ENCODE peak calls at places on chromosomes 5 and 9, in six cellular contexts. V is activated effector memory CD4-positive, alpha-beta T cell treated with anti-CD3 and anti-CD28 coated beads, Interleukin-2, amount 50 U/mL, for 16 hours; W is mesenchymal stem cell; C is NT2/D1; K is NCI-H1092; F is neural crest cell. I is an unnamed sample.

GRCh38 chr5:155839251-155840037 is 487.5 kb upstream of the SGCD start:
- DNase-seq in V (no peak), W (no peak), C (peak), K (no peak), F (no peak), I (no peak)

GRCh38 chr5:32282633-32283032 is 30.1 kb downstream of the MTMR12 start:
- DNase-seq in V (no peak), W (no peak), C (no peak), K (no peak), F (no peak), I (no peak)

GRCh38 chr5:37723147-37723961 is 116.5 kb downstream of the GDNF start:
- DNase-seq in V (no peak), W (no peak), C (peak), K (no peak), F (peak), I (no peak)

GRCh38 chr5:115366223-115366622 is 69.8 kb upstream of the CCDC112 start:
- DNase-seq in V (no peak), W (peak), C (peak), K (no peak), F (no peak), I (no peak)

GRCh38 chr9:70061776-70062175 is 18.1 kb downstream of the MAMDC2 start:
- DNase-seq in V (no peak), W (no peak), C (no peak), K (no peak), F (no peak), I (no peak)

GRCh38 chr9:69180670-69181069 is 6.6 kb downstream of the TJP2 start:
- DNase-seq in V (peak), W (peak), C (no peak), K (no peak), F (no peak), I (no peak)

GRCh38 chr5:140114341-140115185 is 654 bp downstream of the PURA start:
- DNase-seq in V (peak), W (peak), C (no peak), K (peak), F (peak), I (peak)

GRCh38 chr9:2134391-2134790 is 119.2 kb downstream of the SMARCA2 start:
- DNase-seq in V (no peak), W (no peak), C (no peak), K (no peak), F (no peak), I (no peak)

GRCh38 chr5:172085738-172086137 is 79.3 kb upstream of the FBXW11 start:
- DNase-seq in V (peak), W (no peak), C (no peak), K (no peak), F (no peak), I (no peak)

GRCh38 chr5:180860273-180860886 is 696 bp downstream of the ZFP62 start:
- DNase-seq in V (no peak), W (peak), C (peak), K (no peak), F (no peak), I (peak)

GRCh38 chr5:37886207-37886905 is 46.5 kb upstream of the GDNF start:
- DNase-seq in V (no peak), W (no peak), C (no peak), K (no peak), F (no peak), I (no peak)

GRCh38 chr9:127178646-127179632 is 56.5 kb upstream of the ANGPTL2 start:
- DNase-seq in V (peak), W (no peak), C (no peak), K (no peak), F (no peak), I (peak)

GRCh38 chr9:6106576-6107339 is 91.3 kb upstream of the RANBP6 start:
- DNase-seq in V (no peak), W (peak), C (peak), K (peak), F (no peak), I (no peak)

GRCh38 chr5:173035904-173036707 is 20.0 kb upstream of the CREBRF start:
- DNase-seq in V (peak), W (no peak), C (no peak), K (no peak), F (no peak), I (no peak)

GRCh38 chr5:149002761-149003689 is 59.8 kb downstream of the SH3TC2 start:
- DNase-seq in V (no peak), W (peak), C (no peak), K (no peak), F (no peak), I (no peak)

GRCh38 chr9:89497181-89497963 is 541 bp downstream of the SEMA4D start:
- DNase-seq in V (peak), W (no peak), C (no peak), K (no peak), F (peak), I (peak)

GRCh38 chr9:110891760-110892159 is 146.5 kb downstream of the LPAR1 start:
- DNase-seq in V (no peak), W (no peak), C (no peak), K (no peak), F (no peak), I (no peak)

GRCh38 chr9:120080781-120081180 is 499.2 kb downstream of the CDK5RAP2 start:
- DNase-seq in V (no peak), W (no peak), C (no peak), K (peak), F (no peak), I (no peak)

GRCh38 chr5:131270809-131271208 is 7.0 kb downstream of the CDC42SE2 start:
- DNase-seq in V (no peak), W (peak), C (no peak), K (no peak), F (no peak), I (no peak)

GRCh38 chr5:125484272-125485002 is 738.0 kb upstream of the ZNF608 start:
- DNase-seq in V (no peak), W (peak), C (no peak), K (peak), F (no peak), I (no peak)

GRCh38 chr5:132056610-132057497 is 3.6 kb upstream of the IL3 start:
- DNase-seq in V (no peak), W (no peak), C (no peak), K (no peak), F (no peak), I (peak)

GRCh38 chr9:129850821-129851540 is 15.7 kb downstream of the USP20 start:
- DNase-seq in V (no peak), W (no peak), C (no peak), K (no peak), F (no peak), I (no peak)